ENCODE peak calls at places on chromosomes 6 and 20, in eight cellular contexts. One of them, this sample, is unnamed.

GRCh38 chr20:36098364-36098763 is 56.2 kb upstream of the EPB41L1 start:
- DNase-seq in activated T-helper 1 cell treated with Interleukin-2 at 50 U/mL for 16 hours: no peak
- DNase-seq in right cardiac atrium: no peak
- DNase-seq in stimulated activated CD8-positive, alpha-beta memory T cell treated with anti-CD3 and anti-CD28 coated beads, Interleukin-4, amount 100 ng/mL, for 24 hours: no peak
- DNase-seq in AG04449: no peak
- DNase-seq in B cell: peak
- DNase-seq in bronchial epithelial cell: peak
- DNase-seq in central memory CD8-positive, alpha-beta T cell: no peak
- DNase-seq in this sample: no peak

GRCh38 chr6:18823782-18824386 is 436.7 kb downstream of the RNF144B start:
- DNase-seq in bronchial epithelial cell: peak
- DNase-seq in AG04449: no peak
- DNase-seq in B cell: no peak
- DNase-seq in right cardiac atrium: no peak
- DNase-seq in stimulated activated CD8-positive, alpha-beta memory T cell treated with anti-CD3 and anti-CD28 coated beads, Interleukin-4, amount 100 ng/mL, for 24 hours: no peak
- DNase-seq in central memory CD8-positive, alpha-beta T cell: no peak
- DNase-seq in activated T-helper 1 cell treated with Interleukin-2 at 50 U/mL for 16 hours: peak
- DNase-seq in this sample: no peak

GRCh38 chr20:44886276-44886671 is 769 bp downstream of the YWHAB start:
- DNase-seq in activated T-helper 1 cell treated with Interleukin-2 at 50 U/mL for 16 hours: no peak
- DNase-seq in bronchial epithelial cell: no peak
- DNase-seq in stimulated activated CD8-positive, alpha-beta memory T cell treated with anti-CD3 and anti-CD28 coated beads, Interleukin-4, amount 100 ng/mL, for 24 hours: no peak
- DNase-seq in right cardiac atrium: no peak
- DNase-seq in AG04449: no peak
- DNase-seq in B cell: no peak
- DNase-seq in central memory CD8-positive, alpha-beta T cell: no peak
- DNase-seq in this sample: no peak

GRCh38 chr6:26327450-26328264 is 37.3 kb upstream of the BTN3A2 start:
- DNase-seq in right cardiac atrium: no peak
- DNase-seq in B cell: no peak
- DNase-seq in stimulated activated CD8-positive, alpha-beta memory T cell treated with anti-CD3 and anti-CD28 coated beads, Interleukin-4, amount 100 ng/mL, for 24 hours: no peak
- DNase-seq in activated T-helper 1 cell treated with Interleukin-2 at 50 U/mL for 16 hours: no peak
- DNase-seq in AG04449: no peak
- DNase-seq in central memory CD8-positive, alpha-beta T cell: peak
- DNase-seq in bronchial epithelial cell: peak
- DNase-seq in this sample: peak

GRCh38 chr6:53702316-53702715 is 36.8 kb upstream of the KLHL31 start:
- DNase-seq in activated T-helper 1 cell treated with Interleukin-2 at 50 U/mL for 16 hours: no peak
- DNase-seq in central memory CD8-positive, alpha-beta T cell: no peak
- DNase-seq in stimulated activated CD8-positive, alpha-beta memory T cell treated with anti-CD3 and anti-CD28 coated beads, Interleukin-4, amount 100 ng/mL, for 24 hours: no peak
- DNase-seq in right cardiac atrium: no peak
- DNase-seq in AG04449: no peak
- DNase-seq in B cell: no peak
- DNase-seq in bronchial epithelial cell: no peak
- DNase-seq in this sample: no peak

GRCh38 chr6:37822851-37823682 is 3.5 kb downstream of the ZFAND3 start:
- DNase-seq in central memory CD8-positive, alpha-beta T cell: no peak
- DNase-seq in activated T-helper 1 cell treated with Interleukin-2 at 50 U/mL for 16 hours: no peak
- DNase-seq in stimulated activated CD8-positive, alpha-beta memory T cell treated with anti-CD3 and anti-CD28 coated beads, Interleukin-4, amount 100 ng/mL, for 24 hours: peak
- DNase-seq in right cardiac atrium: no peak
- DNase-seq in AG04449: no peak
- DNase-seq in bronchial epithelial cell: peak
- DNase-seq in B cell: no peak
- DNase-seq in this sample: no peak

GRCh38 chr6:142867355-142867801 is 77.6 kb downstream of the HIVEP2 start:
- DNase-seq in AG04449: no peak
- DNase-seq in central memory CD8-positive, alpha-beta T cell: no peak
- DNase-seq in B cell: no peak
- DNase-seq in right cardiac atrium: no peak
- DNase-seq in activated T-helper 1 cell treated with Interleukin-2 at 50 U/mL for 16 hours: no peak
- DNase-seq in bronchial epithelial cell: no peak
- DNase-seq in stimulated activated CD8-positive, alpha-beta memory T cell treated with anti-CD3 and anti-CD28 coated beads, Interleukin-4, amount 100 ng/mL, for 24 hours: no peak
- DNase-seq in this sample: no peak

GRCh38 chr20:8438748-8439147 is 306.7 kb downstream of the PLCB1 start:
- DNase-seq in activated T-helper 1 cell treated with Interleukin-2 at 50 U/mL for 16 hours: no peak
- DNase-seq in central memory CD8-positive, alpha-beta T cell: no peak
- DNase-seq in bronchial epithelial cell: no peak
- DNase-seq in stimulated activated CD8-positive, alpha-beta memory T cell treated with anti-CD3 and anti-CD28 coated beads, Interleukin-4, amount 100 ng/mL, for 24 hours: no peak
- DNase-seq in right cardiac atrium: no peak
- DNase-seq in B cell: no peak
- DNase-seq in AG04449: no peak
- DNase-seq in this sample: no peak

GRCh38 chr6:143325379-143326140 is 124.9 kb downstream of the ADAT2 start:
- DNase-seq in activated T-helper 1 cell treated with Interleukin-2 at 50 U/mL for 16 hours: no peak
- DNase-seq in right cardiac atrium: no peak
- DNase-seq in B cell: no peak
- DNase-seq in stimulated activated CD8-positive, alpha-beta memory T cell treated with anti-CD3 and anti-CD28 coated beads, Interleukin-4, amount 100 ng/mL, for 24 hours: no peak
- DNase-seq in bronchial epithelial cell: peak
- DNase-seq in central memory CD8-positive, alpha-beta T cell: no peak
- DNase-seq in AG04449: no peak
- DNase-seq in this sample: no peak

GRCh38 chr6:34718867-34719441 is 22.4 kb upstream of the ILRUN start:
- DNase-seq in stimulated activated CD8-positive, alpha-beta memory T cell treated with anti-CD3 and anti-CD28 coated beads, Interleukin-4, amount 100 ng/mL, for 24 hours: no peak
- DNase-seq in central memory CD8-positive, alpha-beta T cell: no peak
- DNase-seq in bronchial epithelial cell: peak
- DNase-seq in right cardiac atrium: no peak
- DNase-seq in B cell: no peak
- DNase-seq in AG04449: no peak
- DNase-seq in activated T-helper 1 cell treated with Interleukin-2 at 50 U/mL for 16 hours: no peak
- DNase-seq in this sample: no peak

GRCh38 chr6:47853766-47854165 is 71.9 kb downstream of the OPN5 start:
- DNase-seq in bronchial epithelial cell: no peak
- DNase-seq in stimulated activated CD8-positive, alpha-beta memory T cell treated with anti-CD3 and anti-CD28 coated beads, Interleukin-4, amount 100 ng/mL, for 24 hours: no peak
- DNase-seq in AG04449: no peak
- DNase-seq in right cardiac atrium: no peak
- DNase-seq in central memory CD8-positive, alpha-beta T cell: no peak
- DNase-seq in B cell: no peak
- DNase-seq in activated T-helper 1 cell treated with Interleukin-2 at 50 U/mL for 16 hours: no peak
- DNase-seq in this sample: no peak

GRCh38 chr20:53660078-53660909 is 66.7 kb upstream of the ZNF217 start:
- DNase-seq in right cardiac atrium: peak
- DNase-seq in stimulated activated CD8-positive, alpha-beta memory T cell treated with anti-CD3 and anti-CD28 coated beads, Interleukin-4, amount 100 ng/mL, for 24 hours: no peak
- DNase-seq in AG04449: no peak
- DNase-seq in B cell: no peak
- DNase-seq in central memory CD8-positive, alpha-beta T cell: no peak
- DNase-seq in bronchial epithelial cell: no peak
- DNase-seq in activated T-helper 1 cell treated with Interleukin-2 at 50 U/mL for 16 hours: no peak
- DNase-seq in this sample: no peak

GRCh38 chr6:27532820-27533538 is 60.1 kb upstream of the ZNF184 start:
- DNase-seq in activated T-helper 1 cell treated with Interleukin-2 at 50 U/mL for 16 hours: no peak
- DNase-seq in right cardiac atrium: no peak
- DNase-seq in B cell: no peak
- DNase-seq in central memory CD8-positive, alpha-beta T cell: no peak
- DNase-seq in AG04449: no peak
- DNase-seq in bronchial epithelial cell: peak
- DNase-seq in stimulated activated CD8-positive, alpha-beta memory T cell treated with anti-CD3 and anti-CD28 coated beads, Interleukin-4, amount 100 ng/mL, for 24 hours: no peak
- DNase-seq in this sample: no peak

GRCh38 chr20:42857446-42857845 is 332.3 kb downstream of the PTPRT start:
- DNase-seq in bronchial epithelial cell: no peak
- DNase-seq in stimulated activated CD8-positive, alpha-beta memory T cell treated with anti-CD3 and anti-CD28 coated beads, Interleukin-4, amount 100 ng/mL, for 24 hours: no peak
- DNase-seq in B cell: no peak
- DNase-seq in right cardiac atrium: no peak
- DNase-seq in activated T-helper 1 cell treated with Interleukin-2 at 50 U/mL for 16 hours: no peak
- DNase-seq in central memory CD8-positive, alpha-beta T cell: no peak
- DNase-seq in AG04449: no peak
- DNase-seq in this sample: no peak

GRCh38 chr6:18509871-18510643 is 122.9 kb downstream of the RNF144B start:
- DNase-seq in activated T-helper 1 cell treated with Interleukin-2 at 50 U/mL for 16 hours: no peak
- DNase-seq in central memory CD8-positive, alpha-beta T cell: no peak
- DNase-seq in stimulated activated CD8-positive, alpha-beta memory T cell treated with anti-CD3 and anti-CD28 coated beads, Interleukin-4, amount 100 ng/mL, for 24 hours: no peak
- DNase-seq in B cell: no peak
- DNase-seq in AG04449: no peak
- DNase-seq in bronchial epithelial cell: no peak
- DNase-seq in right cardiac atrium: no peak
- DNase-seq in this sample: no peak

GRCh38 chr20:3046677-3047462 is 1.0 kb downstream of the MRPS26 start:
- DNase-seq in bronchial epithelial cell: peak
- DNase-seq in B cell: peak
- DNase-seq in activated T-helper 1 cell treated with Interleukin-2 at 50 U/mL for 16 hours: no peak
- DNase-seq in right cardiac atrium: no peak
- DNase-seq in AG04449: no peak
- DNase-seq in central memory CD8-positive, alpha-beta T cell: no peak
- DNase-seq in stimulated activated CD8-positive, alpha-beta memory T cell treated with anti-CD3 and anti-CD28 coated beads, Interleukin-4, amount 100 ng/mL, for 24 hours: no peak
- DNase-seq in this sample: no peak

GRCh38 chr6:23981923-23982322 is 144.1 kb upstream of the NRSN1 start:
- DNase-seq in stimulated activated CD8-positive, alpha-beta memory T cell treated with anti-CD3 and anti-CD28 coated beads, Interleukin-4, amount 100 ng/mL, for 24 hours: no peak
- DNase-seq in activated T-helper 1 cell treated with Interleukin-2 at 50 U/mL for 16 hours: no peak
- DNase-seq in B cell: no peak
- DNase-seq in bronchial epithelial cell: no peak
- DNase-seq in right cardiac atrium: no peak
- DNase-seq in central memory CD8-positive, alpha-beta T cell: no peak
- DNase-seq in AG04449: no peak
- DNase-seq in this sample: no peak

GRCh38 chr6:13990830-13991229 is 66.1 kb downstream of the RNF182 start:
- DNase-seq in stimulated activated CD8-positive, alpha-beta memory T cell treated with anti-CD3 and anti-CD28 coated beads, Interleukin-4, amount 100 ng/mL, for 24 hours: no peak
- DNase-seq in AG04449: no peak
- DNase-seq in bronchial epithelial cell: no peak
- DNase-seq in B cell: no peak
- DNase-seq in central memory CD8-positive, alpha-beta T cell: no peak
- DNase-seq in activated T-helper 1 cell treated with Interleukin-2 at 50 U/mL for 16 hours: no peak
- DNase-seq in right cardiac atrium: no peak
- DNase-seq in this sample: no peak

GRCh38 chr20:56801991-56802740 is 173.1 kb downstream of the TFAP2C start:
- DNase-seq in right cardiac atrium: no peak
- DNase-seq in B cell: no peak
- DNase-seq in central memory CD8-positive, alpha-beta T cell: no peak
- DNase-seq in activated T-helper 1 cell treated with Interleukin-2 at 50 U/mL for 16 hours: no peak
- DNase-seq in stimulated activated CD8-positive, alpha-beta memory T cell treated with anti-CD3 and anti-CD28 coated beads, Interleukin-4, amount 100 ng/mL, for 24 hours: no peak
- DNase-seq in AG04449: no peak
- DNase-seq in bronchial epithelial cell: peak
- DNase-seq in this sample: no peak

GRCh38 chr6:72876256-72876655 is 254.4 kb downstream of the KCNQ5 start:
- DNase-seq in AG04449: no peak
- DNase-seq in stimulated activated CD8-positive, alpha-beta memory T cell treated with anti-CD3 and anti-CD28 coated beads, Interleukin-4, amount 100 ng/mL, for 24 hours: no peak
- DNase-seq in right cardiac atrium: no peak
- DNase-seq in central memory CD8-positive, alpha-beta T cell: no peak
- DNase-seq in bronchial epithelial cell: no peak
- DNase-seq in B cell: no peak
- DNase-seq in activated T-helper 1 cell treated with Interleukin-2 at 50 U/mL for 16 hours: no peak
- DNase-seq in this sample: no peak

GRCh38 chr6:39102024-39102820 is 12.8 kb downstream of the SAYSD1 start:
- DNase-seq in activated T-helper 1 cell treated with Interleukin-2 at 50 U/mL for 16 hours: no peak
- DNase-seq in AG04449: peak
- DNase-seq in right cardiac atrium: peak
- DNase-seq in B cell: no peak
- DNase-seq in stimulated activated CD8-positive, alpha-beta memory T cell treated with anti-CD3 and anti-CD28 coated beads, Interleukin-4, amount 100 ng/mL, for 24 hours: no peak
- DNase-seq in central memory CD8-positive, alpha-beta T cell: no peak
- DNase-seq in bronchial epithelial cell: no peak
- DNase-seq in this sample: no peak

GRCh38 chr6:16333580-16333979 is 95.2 kb downstream of the GMPR start:
- DNase-seq in central memory CD8-positive, alpha-beta T cell: no peak
- DNase-seq in bronchial epithelial cell: peak
- DNase-seq in activated T-helper 1 cell treated with Interleukin-2 at 50 U/mL for 16 hours: no peak
- DNase-seq in B cell: no peak
- DNase-seq in right cardiac atrium: no peak
- DNase-seq in AG04449: no peak
- DNase-seq in stimulated activated CD8-positive, alpha-beta memory T cell treated with anti-CD3 and anti-CD28 coated beads, Interleukin-4, amount 100 ng/mL, for 24 hours: no peak
- DNase-seq in this sample: no peak

This sample was measured in activated T-helper 2 cell treated with anti-CD3 and anti-CD28 coated beads, Interferon-gamma antibody, Interleukin-2, Interleukin-4, amounts not matched to agents 10 μg/mL and 5 μg/mL and 100 μg/mL, durations not matched to agents 14 hours and 24 hours and 36 hours.